ENCODE peak calls at places on chromosome 10, in ten cellular contexts. One of them, this sample, is unnamed. For H3K27me3, the result is how much of the 10 kb centered on the place peaks cover.

GRCh38 chr10:46537309-46537708 is 19.1 kb downstream of the GPRIN2 start:
- DNase-seq in CD8-positive, alpha-beta memory T cell: peak
- DNase-seq in mesendoderm: peak
- DNase-seq in keratinocyte: no peak
- DNase-seq in tibial nerve: no peak
- DNase-seq in ascending aorta: no peak
- DNase-seq in mammary epithelial cell: no peak
- DNase-seq in H1: no peak
- DNase-seq in WERI-Rb-1: no peak
- DNase-seq in left lung: no peak
- DNase-seq in this sample: peak

GRCh38 chr10:58981051-58981450 is 195.4 kb upstream of the PHYHIPL start:
- DNase-seq in CD8-positive, alpha-beta memory T cell: no peak
- DNase-seq in mesendoderm: peak
- DNase-seq in keratinocyte: no peak
- DNase-seq in tibial nerve: no peak
- DNase-seq in ascending aorta: no peak
- DNase-seq in mammary epithelial cell: no peak
- DNase-seq in H1: no peak
- DNase-seq in WERI-Rb-1: no peak
- DNase-seq in left lung: no peak
- DNase-seq in this sample: no peak

GRCh38 chr10:4450981-4451501 is 375.0 kb upstream of the AKR1E2 start:
- DNase-seq in CD8-positive, alpha-beta memory T cell: no peak
- DNase-seq in mesendoderm: peak
- DNase-seq in keratinocyte: no peak
- DNase-seq in tibial nerve: no peak
- DNase-seq in ascending aorta: no peak
- DNase-seq in mammary epithelial cell: peak
- DNase-seq in H1: no peak
- DNase-seq in WERI-Rb-1: no peak
- DNase-seq in left lung: no peak
- DNase-seq in this sample: no peak

GRCh38 chr10:97701438-97702064 is 12.0 kb upstream of the MARVELD1 start:
- DNase-seq in CD8-positive, alpha-beta memory T cell: peak
- DNase-seq in mesendoderm: peak
- DNase-seq in keratinocyte: peak
- DNase-seq in tibial nerve: peak
- DNase-seq in ascending aorta: no peak
- DNase-seq in mammary epithelial cell: peak
- DNase-seq in H1: peak
- DNase-seq in WERI-Rb-1: peak
- DNase-seq in left lung: no peak
- DNase-seq in this sample: peak

GRCh38 chr10:92076722-92077121 is 153.2 kb downstream of the BTAF1 start:
- DNase-seq in CD8-positive, alpha-beta memory T cell: no peak
- DNase-seq in mesendoderm: no peak
- DNase-seq in keratinocyte: no peak
- DNase-seq in tibial nerve: no peak
- DNase-seq in ascending aorta: no peak
- DNase-seq in mammary epithelial cell: no peak
- DNase-seq in H1: no peak
- DNase-seq in WERI-Rb-1: no peak
- DNase-seq in left lung: no peak
- DNase-seq in this sample: no peak

GRCh38 chr10:133475821-133476640 is 22.3 kb downstream of the SCART1 start:
- DNase-seq in CD8-positive, alpha-beta memory T cell: no peak
- DNase-seq in mesendoderm: no peak
- DNase-seq in keratinocyte: no peak
- DNase-seq in tibial nerve: no peak
- DNase-seq in ascending aorta: no peak
- DNase-seq in mammary epithelial cell: peak
- DNase-seq in H1: no peak
- DNase-seq in WERI-Rb-1: no peak
- DNase-seq in left lung: no peak
- DNase-seq in this sample: peak

GRCh38 chr10:92110039-92110794 is 180.7 kb downstream of the CPEB3 start:
- DNase-seq in CD8-positive, alpha-beta memory T cell: no peak
- DNase-seq in mesendoderm: no peak
- DNase-seq in keratinocyte: no peak
- DNase-seq in tibial nerve: no peak
- DNase-seq in ascending aorta: no peak
- DNase-seq in mammary epithelial cell: peak
- DNase-seq in H1: no peak
- DNase-seq in WERI-Rb-1: no peak
- DNase-seq in left lung: no peak
- DNase-seq in this sample: no peak

GRCh38 chr10:36256905-36257304 is 614.8 kb upstream of the FZD8 start:
- DNase-seq in CD8-positive, alpha-beta memory T cell: no peak
- DNase-seq in mesendoderm: no peak
- DNase-seq in keratinocyte: no peak
- DNase-seq in tibial nerve: no peak
- DNase-seq in ascending aorta: no peak
- DNase-seq in mammary epithelial cell: peak
- DNase-seq in H1: no peak
- DNase-seq in WERI-Rb-1: no peak
- DNase-seq in left lung: no peak
- DNase-seq in this sample: no peak

DNA sequence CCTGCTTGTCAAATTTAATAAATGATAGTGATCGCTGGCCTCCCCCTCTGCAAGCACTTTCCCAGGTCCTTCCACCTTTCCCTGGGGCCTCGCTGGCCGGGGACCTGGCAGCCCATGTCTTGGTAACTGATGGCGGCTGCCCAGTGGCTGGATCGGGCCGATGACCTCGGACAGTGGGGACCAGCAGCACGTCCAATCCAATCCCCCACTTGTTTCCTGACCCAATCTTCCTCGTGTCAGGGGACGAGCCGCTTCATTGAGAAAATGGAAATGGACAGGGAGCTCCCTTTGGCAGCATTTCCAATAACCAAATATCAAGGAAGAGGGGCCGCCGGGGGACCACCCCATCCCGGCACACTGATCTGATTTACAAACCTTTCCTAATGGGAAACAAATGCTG is 17.2 kb downstream of the EBF3 start:
- DNase-seq in CD8-positive, alpha-beta memory T cell: no peak
- DNase-seq in mesendoderm: no peak
- DNase-seq in keratinocyte: no peak
- DNase-seq in tibial nerve: no peak
- DNase-seq in ascending aorta: no peak
- DNase-seq in mammary epithelial cell: no peak
- DNase-seq in H1: no peak
- DNase-seq in WERI-Rb-1: no peak
- DNase-seq in left lung: peak
- DNase-seq in this sample: no peak
- H3K27me3 ChIP-seq in CD8-positive, alpha-beta memory T cell: under half
- H3K27me3 ChIP-seq in mesendoderm: under half
- H3K27me3 ChIP-seq in keratinocyte: under half
- H3K27me3 ChIP-seq in tibial nerve: under half
- H3K27me3 ChIP-seq in ascending aorta: under half
- H3K27me3 ChIP-seq in mammary epithelial cell: under half
- H3K27me3 ChIP-seq in H1: under half
- H3K27me3 ChIP-seq in WERI-Rb-1: under half
- H3K27me3 ChIP-seq in left lung: half or more
- H3K27me3 ChIP-seq in this sample: under half

GRCh38 chr10:123129553-123130271 is 6.1 kb upstream of the HMX3 start:
- DNase-seq in CD8-positive, alpha-beta memory T cell: no peak
- DNase-seq in mesendoderm: no peak
- DNase-seq in keratinocyte: no peak
- DNase-seq in tibial nerve: no peak
- DNase-seq in ascending aorta: no peak
- DNase-seq in mammary epithelial cell: peak
- DNase-seq in H1: no peak
- DNase-seq in WERI-Rb-1: no peak
- DNase-seq in left lung: no peak
- DNase-seq in this sample: no peak
- H3K27me3 ChIP-seq in CD8-positive, alpha-beta memory T cell: under half
- H3K27me3 ChIP-seq in mesendoderm: under half
- H3K27me3 ChIP-seq in keratinocyte: under half
- H3K27me3 ChIP-seq in tibial nerve: half or more
- H3K27me3 ChIP-seq in ascending aorta: under half
- H3K27me3 ChIP-seq in mammary epithelial cell: under half
- H3K27me3 ChIP-seq in H1: under half
- H3K27me3 ChIP-seq in WERI-Rb-1: half or more
- H3K27me3 ChIP-seq in left lung: half or more
- H3K27me3 ChIP-seq in this sample: under half

DNA sequence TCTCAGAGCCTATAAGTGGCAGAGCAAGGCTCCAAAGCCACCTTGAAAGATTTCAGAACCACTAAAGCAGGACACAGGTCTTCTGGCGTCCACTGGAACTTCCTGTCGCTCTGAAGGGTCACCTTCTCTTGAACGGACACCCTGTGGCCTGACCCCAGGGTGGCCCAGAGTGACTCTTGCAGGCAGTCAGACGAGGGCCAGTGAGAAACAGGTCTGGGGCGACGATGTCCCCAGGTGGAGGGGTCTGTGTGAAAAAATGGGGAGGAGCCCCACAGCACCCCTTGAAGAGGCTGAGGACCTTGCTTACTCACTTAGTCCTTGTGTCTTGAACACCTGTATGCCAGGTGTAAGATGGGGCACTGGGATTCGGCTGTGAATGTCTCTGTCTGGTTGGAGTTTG is 946 bp upstream of the RASGEF1A start:
- DNase-seq in CD8-positive, alpha-beta memory T cell: no peak
- DNase-seq in mesendoderm: no peak
- DNase-seq in keratinocyte: no peak
- DNase-seq in tibial nerve: no peak
- DNase-seq in ascending aorta: no peak
- DNase-seq in mammary epithelial cell: no peak
- DNase-seq in H1: no peak
- DNase-seq in WERI-Rb-1: no peak
- DNase-seq in left lung: no peak
- DNase-seq in this sample: no peak
- H3K27me3 ChIP-seq in CD8-positive, alpha-beta memory T cell: under half
- H3K27me3 ChIP-seq in mesendoderm: under half
- H3K27me3 ChIP-seq in keratinocyte: half or more
- H3K27me3 ChIP-seq in tibial nerve: half or more
- H3K27me3 ChIP-seq in ascending aorta: under half
- H3K27me3 ChIP-seq in mammary epithelial cell: under half
- H3K27me3 ChIP-seq in H1: under half
- H3K27me3 ChIP-seq in WERI-Rb-1: under half
- H3K27me3 ChIP-seq in left lung: half or more
- H3K27me3 ChIP-seq in this sample: under half

DNA sequence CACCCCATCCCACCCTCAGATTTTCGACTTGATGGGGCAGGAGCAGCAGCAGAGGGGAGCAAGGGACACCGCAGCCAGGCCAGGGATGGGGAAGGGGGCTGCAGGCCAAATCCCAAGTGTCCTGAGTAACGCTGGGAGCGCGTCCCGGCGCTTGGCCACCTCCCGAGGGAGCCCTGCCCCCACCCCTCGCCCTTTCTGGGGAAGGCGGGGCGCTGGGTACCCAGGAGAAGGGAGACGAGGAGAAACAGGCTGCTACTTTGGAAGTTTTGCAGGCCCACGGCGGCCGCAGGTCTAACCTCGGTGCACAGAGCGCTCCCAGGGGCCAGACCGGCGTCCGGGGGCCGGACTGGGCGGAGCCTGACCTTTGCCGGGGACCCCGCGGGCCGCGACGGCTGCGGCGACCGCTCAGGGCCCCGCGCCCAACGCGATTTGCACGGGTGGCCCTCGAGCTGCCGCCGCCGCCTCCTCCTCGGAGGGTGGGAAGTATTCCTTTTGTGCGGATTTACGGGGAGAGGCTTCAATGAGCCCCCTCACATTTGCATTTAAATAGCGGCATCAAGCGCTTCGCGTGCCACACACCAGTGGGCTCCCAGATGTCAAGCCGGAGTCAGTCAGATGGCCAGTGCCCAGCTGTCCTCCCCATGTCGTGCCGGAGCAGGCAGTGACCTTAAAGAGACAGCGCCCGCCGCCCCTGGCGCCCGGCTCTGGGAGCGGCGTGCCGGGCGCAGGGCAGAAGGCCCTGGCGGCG is 2.9 kb upstream of the EBF3 start:
- DNase-seq in CD8-positive, alpha-beta memory T cell: no peak
- DNase-seq in mesendoderm: no peak
- DNase-seq in keratinocyte: no peak
- DNase-seq in tibial nerve: no peak
- DNase-seq in ascending aorta: no peak
- DNase-seq in mammary epithelial cell: no peak
- DNase-seq in H1: peak
- DNase-seq in WERI-Rb-1: no peak
- DNase-seq in left lung: no peak
- DNase-seq in this sample: peak
- H3K27me3 ChIP-seq in CD8-positive, alpha-beta memory T cell: under half
- H3K27me3 ChIP-seq in mesendoderm: half or more
- H3K27me3 ChIP-seq in keratinocyte: half or more
- H3K27me3 ChIP-seq in tibial nerve: half or more
- H3K27me3 ChIP-seq in ascending aorta: half or more
- H3K27me3 ChIP-seq in mammary epithelial cell: half or more
- H3K27me3 ChIP-seq in H1: half or more
- H3K27me3 ChIP-seq in WERI-Rb-1: half or more
- H3K27me3 ChIP-seq in left lung: half or more
- H3K27me3 ChIP-seq in this sample: half or more

GRCh38 chr10:99551158-99551557 is 18.4 kb downstream of the NKX2-3 start:
- DNase-seq in CD8-positive, alpha-beta memory T cell: no peak
- DNase-seq in mesendoderm: peak
- DNase-seq in keratinocyte: peak
- DNase-seq in tibial nerve: no peak
- DNase-seq in ascending aorta: no peak
- DNase-seq in mammary epithelial cell: peak
- DNase-seq in H1: no peak
- DNase-seq in WERI-Rb-1: peak
- DNase-seq in left lung: no peak
- DNase-seq in this sample: no peak

GRCh38 chr10:99551616-99552015 is 18.9 kb downstream of the NKX2-3 start:
- DNase-seq in CD8-positive, alpha-beta memory T cell: no peak
- DNase-seq in mesendoderm: no peak
- DNase-seq in keratinocyte: no peak
- DNase-seq in tibial nerve: no peak
- DNase-seq in ascending aorta: no peak
- DNase-seq in mammary epithelial cell: no peak
- DNase-seq in H1: no peak
- DNase-seq in WERI-Rb-1: no peak
- DNase-seq in left lung: no peak
- DNase-seq in this sample: no peak

GRCh38 chr10:99544322-99544721 is 11.6 kb downstream of the NKX2-3 start:
- DNase-seq in CD8-positive, alpha-beta memory T cell: no peak
- DNase-seq in mesendoderm: no peak
- DNase-seq in keratinocyte: no peak
- DNase-seq in tibial nerve: no peak
- DNase-seq in ascending aorta: no peak
- DNase-seq in mammary epithelial cell: no peak
- DNase-seq in H1: no peak
- DNase-seq in WERI-Rb-1: no peak
- DNase-seq in left lung: no peak
- DNase-seq in this sample: no peak

DNA sequence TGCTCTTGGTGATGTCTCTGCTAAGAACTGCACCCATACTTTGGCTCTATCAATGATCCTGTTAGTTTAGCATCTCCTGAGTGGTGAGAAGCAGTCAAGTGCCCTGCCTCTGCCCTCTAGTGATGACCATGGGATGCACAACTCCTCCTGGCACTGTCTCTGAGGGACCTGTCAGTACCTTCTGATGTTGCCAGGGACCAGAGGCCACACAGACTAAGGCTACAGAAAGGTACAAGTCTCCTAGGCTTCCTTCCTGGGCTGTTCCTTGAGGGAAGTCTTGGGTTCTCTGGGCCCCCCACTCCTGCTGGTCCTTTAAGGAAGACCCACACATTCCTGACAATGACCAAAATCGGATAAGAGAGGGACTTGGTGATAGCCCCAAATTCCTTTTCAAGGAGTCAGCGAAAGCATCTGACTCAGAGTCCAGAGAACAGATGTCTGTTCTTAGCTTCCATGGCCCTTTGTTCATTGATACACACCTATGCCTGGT is 15.3 kb downstream of the NKX2-3 start:
- DNase-seq in CD8-positive, alpha-beta memory T cell: no peak
- DNase-seq in mesendoderm: peak
- DNase-seq in keratinocyte: no peak
- DNase-seq in tibial nerve: no peak
- DNase-seq in ascending aorta: no peak
- DNase-seq in mammary epithelial cell: peak
- DNase-seq in H1: no peak
- DNase-seq in WERI-Rb-1: peak
- DNase-seq in left lung: no peak
- DNase-seq in this sample: peak
- H3K27me3 ChIP-seq in CD8-positive, alpha-beta memory T cell: under half
- H3K27me3 ChIP-seq in mesendoderm: under half
- H3K27me3 ChIP-seq in keratinocyte: under half
- H3K27me3 ChIP-seq in tibial nerve: half or more
- H3K27me3 ChIP-seq in ascending aorta: under half
- H3K27me3 ChIP-seq in mammary epithelial cell: under half
- H3K27me3 ChIP-seq in H1: under half
- H3K27me3 ChIP-seq in WERI-Rb-1: under half
- H3K27me3 ChIP-seq in left lung: half or more
- H3K27me3 ChIP-seq in this sample: under half

This sample was measured in H7.